ENCODE peak calls at places on chromosomes 1 and 21, in seven cellular contexts. T, X, O, S, N, V and B are unnamed samples.

GRCh38 chr1:27395441-27396195 is 3.2 kb downstream of the GPR3 start:
- DNase-seq in T (peak), X (peak), O (peak), S (no peak), N (peak), V (peak), B (peak)

GRCh38 chr1:10514490-10515235 is 39.9 kb downstream of the PEX14 start:
- DNase-seq in T (peak), X (peak), O (no peak), S (no peak), N (peak), V (peak), B (no peak)

GRCh38 chr1:111454859-111455641 is 5.8 kb downstream of the ATP5PB start:
- DNase-seq in T (no peak), X (no peak), O (no peak), S (no peak), N (no peak), V (no peak), B (no peak)

GRCh38 chr1:14500041-14500440 is 98.4 kb upstream of the KAZN start:
- DNase-seq in T (no peak), X (no peak), O (no peak), S (no peak), N (no peak), V (no peak), B (no peak)

GRCh38 chr21:37047079-37047478 is 25.8 kb downstream of the PIGP start:
- DNase-seq in T (peak), X (no peak), O (no peak), S (no peak), N (no peak), V (no peak), B (no peak)

GRCh38 chr1:241086686-241087085 is 270.3 kb downstream of the RGS7 start:
- DNase-seq in T (peak), X (no peak), O (no peak), S (no peak), N (no peak), V (no peak), B (no peak)

GRCh38 chr1:1597275-1597930 is 2.5 kb downstream of the FNDC10 start:
- DNase-seq in T (peak), X (peak), O (no peak), S (no peak), N (no peak), V (peak), B (no peak)

GRCh38 chr1:223683586-223684487 is 18.3 kb upstream of the CAPN8 start:
- DNase-seq in T (peak), X (peak), O (no peak), S (no peak), N (peak), V (peak), B (peak)

GRCh38 chr21:45972716-45973474 is 8.7 kb upstream of the COL6A1 start:
- DNase-seq in T (no peak), X (no peak), O (peak), S (no peak), N (peak), V (peak), B (peak)

GRCh38 chr1:202046748-202047708 is 36.6 kb downstream of the ELF3 start:
- DNase-seq in T (peak), X (no peak), O (no peak), S (no peak), N (no peak), V (no peak), B (no peak)

GRCh38 chr1:246193537-246193936 is 313.5 kb downstream of the SMYD3 start:
- DNase-seq in T (no peak), X (no peak), O (no peak), S (no peak), N (no peak), V (no peak), B (no peak)

GRCh38 chr1:2101946-2102345 is 51.7 kb downstream of the PRKCZ start:
- DNase-seq in T (no peak), X (no peak), O (no peak), S (no peak), N (no peak), V (no peak), B (no peak)

GRCh38 chr1:14539953-14540563 is 58.4 kb upstream of the KAZN start:
- DNase-seq in T (no peak), X (no peak), O (no peak), S (no peak), N (no peak), V (no peak), B (no peak)

GRCh38 chr1:111596499-111596898 is 23.1 kb upstream of the RAP1A start:
- DNase-seq in T (no peak), X (no peak), O (no peak), S (no peak), N (no peak), V (no peak), B (no peak)

GRCh38 chr21:33893917-33894316 is 21.7 kb downstream of the ATP5PO start:
- DNase-seq in T (no peak), X (no peak), O (no peak), S (no peak), N (no peak), V (peak), B (no peak)

GRCh38 chr1:18725231-18725895 is 94.7 kb downstream of the PAX7 start:
- DNase-seq in T (no peak), X (peak), O (no peak), S (no peak), N (no peak), V (no peak), B (no peak)

GRCh38 chr1:87706779-87707228 is 378.1 kb downstream of the LMO4 start:
- DNase-seq in T (no peak), X (no peak), O (no peak), S (no peak), N (peak), V (no peak), B (no peak)

GRCh38 chr1:182809414-182809957 is 19.9 kb downstream of the NPL start:
- DNase-seq in T (no peak), X (no peak), O (no peak), S (no peak), N (no peak), V (no peak), B (no peak)

GRCh38 chr1:66747500-66747899 is 4.8 kb upstream of the DYNLT5 start:
- DNase-seq in T (no peak), X (no peak), O (no peak), S (no peak), N (no peak), V (no peak), B (no peak)

GRCh38 chr21:37984416-37984815 is 68.2 kb upstream of the KCNJ6 start:
- DNase-seq in T (peak), X (no peak), O (no peak), S (no peak), N (no peak), V (no peak), B (no peak)

GRCh38 chr1:25834894-25835293 is 15.1 kb downstream of the MTFR1L start:
- DNase-seq in T (no peak), X (no peak), O (no peak), S (no peak), N (no peak), V (no peak), B (no peak)

GRCh38 chr21:45080639-45081414 is 6.4 kb downstream of the ADARB1 start:
- DNase-seq in T (no peak), X (no peak), O (peak), S (no peak), N (peak), V (peak), B (no peak)

GRCh38 chr1:41138549-41138948 is 103.6 kb downstream of the SCMH1 start:
- DNase-seq in T (no peak), X (no peak), O (no peak), S (no peak), N (no peak), V (no peak), B (no peak)

GRCh38 chr1:175572932-175573871 is 170.2 kb downstream of the TNR start:
- DNase-seq in T (no peak), X (no peak), O (no peak), S (peak), N (peak), V (peak), B (no peak)

GRCh38 chr1:10210841-10211804 is 753 bp downstream of the KIF1B start:
- DNase-seq in T (peak), X (peak), O (peak), S (peak), N (peak), V (peak), B (peak)

GRCh38 chr1:239354211-239354610 is 32.2 kb upstream of the CHRM3 start:
- DNase-seq in T (no peak), X (no peak), O (no peak), S (no peak), N (no peak), V (no peak), B (no peak)

GRCh38 chr1:165632491-165632890 is 1.5 kb downstream of the MGST3 start:
- DNase-seq in T (no peak), X (peak), O (no peak), S (no peak), N (no peak), V (no peak), B (no peak)

GRCh38 chr1:76005755-76006154 is 68.8 kb upstream of the ST6GALNAC3 start:
- DNase-seq in T (no peak), X (no peak), O (no peak), S (no peak), N (no peak), V (no peak), B (no peak)

GRCh38 chr1:41503507-41504125 is 19.1 kb upstream of the EDN2 start:
- DNase-seq in T (no peak), X (no peak), O (peak), S (no peak), N (no peak), V (no peak), B (peak)

GRCh38 chr1:26994772-26995625 is 1.5 kb downstream of the TRNP1 start:
- DNase-seq in T (no peak), X (no peak), O (no peak), S (no peak), N (no peak), V (no peak), B (no peak)

DNA sequence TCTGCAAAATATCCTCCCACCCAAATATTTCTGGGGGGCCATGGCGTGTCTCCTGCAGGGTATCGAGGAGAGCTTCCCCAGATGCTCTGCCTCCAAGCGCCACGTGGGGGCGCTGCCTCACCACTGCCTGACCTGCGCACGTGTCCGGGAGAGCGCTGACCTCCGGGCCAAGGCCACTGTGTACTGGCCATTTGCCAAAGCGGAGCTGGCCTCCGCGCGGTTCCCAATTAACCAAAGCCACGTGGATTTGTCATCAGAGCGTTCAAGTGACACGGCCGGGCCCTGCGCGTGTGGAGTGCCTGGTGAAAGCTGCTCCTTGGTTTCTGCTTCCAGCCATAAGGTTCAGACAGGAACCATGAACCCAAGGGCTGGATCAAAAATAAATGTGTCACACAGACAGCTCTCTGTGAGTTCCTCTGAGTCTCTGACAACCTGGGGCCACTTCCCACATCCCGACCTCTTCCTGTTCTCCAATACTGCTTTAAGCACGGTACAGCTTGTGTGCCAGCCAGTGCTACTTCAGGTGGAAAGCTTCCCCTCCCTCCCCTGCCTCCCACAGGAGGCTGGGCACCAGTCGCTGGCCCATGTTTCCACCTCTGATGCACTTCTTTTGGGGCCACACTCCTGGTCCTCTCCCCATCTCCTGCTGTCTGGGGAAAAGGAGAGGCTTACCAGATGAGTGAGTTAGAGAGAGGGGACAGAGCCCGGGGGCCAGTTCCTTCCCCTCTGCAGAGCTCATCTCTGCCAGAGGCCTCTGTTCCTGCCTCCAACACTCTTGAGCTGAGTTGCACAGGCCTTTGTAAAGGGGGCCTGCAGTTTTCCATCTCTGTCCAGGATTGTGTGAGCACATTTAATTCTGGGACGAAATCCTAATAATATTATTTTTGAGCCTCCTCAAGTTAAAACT is 26.1 kb downstream of the ZP4 start:
- DNase-seq in T (peak), X (peak), O (no peak), S (peak), N (peak), V (peak), B (no peak)
- TF ChIP-seq CTCF in T (peak), X (peak), O (peak), S (peak), N (peak), V (peak), B (peak)

GRCh38 chr1:214420833-214421232 is 130.6 kb downstream of the PTPN14 start:
- DNase-seq in T (no peak), X (no peak), O (no peak), S (no peak), N (no peak), V (no peak), B (no peak)

GRCh38 chr1:214422137-214422671 is 129.2 kb downstream of the PTPN14 start:
- DNase-seq in T (no peak), X (no peak), O (peak), S (no peak), N (peak), V (no peak), B (no peak)

GRCh38 chr1:214425101-214425500 is 126.3 kb downstream of the PTPN14 start:
- DNase-seq in T (no peak), X (no peak), O (no peak), S (no peak), N (no peak), V (no peak), B (no peak)

GRCh38 chr1:214420341-214420740 is 131.1 kb downstream of the PTPN14 start:
- DNase-seq in T (no peak), X (no peak), O (no peak), S (no peak), N (no peak), V (no peak), B (no peak)

GRCh38 chr1:214423045-214423444 is 128.4 kb downstream of the PTPN14 start:
- DNase-seq in T (no peak), X (no peak), O (no peak), S (no peak), N (no peak), V (no peak), B (no peak)
- H3K4me3 ChIP-seq in T (no peak), X (no peak), O (no peak), S (no peak), N (no peak), V (no peak), B (no peak)

DNA sequence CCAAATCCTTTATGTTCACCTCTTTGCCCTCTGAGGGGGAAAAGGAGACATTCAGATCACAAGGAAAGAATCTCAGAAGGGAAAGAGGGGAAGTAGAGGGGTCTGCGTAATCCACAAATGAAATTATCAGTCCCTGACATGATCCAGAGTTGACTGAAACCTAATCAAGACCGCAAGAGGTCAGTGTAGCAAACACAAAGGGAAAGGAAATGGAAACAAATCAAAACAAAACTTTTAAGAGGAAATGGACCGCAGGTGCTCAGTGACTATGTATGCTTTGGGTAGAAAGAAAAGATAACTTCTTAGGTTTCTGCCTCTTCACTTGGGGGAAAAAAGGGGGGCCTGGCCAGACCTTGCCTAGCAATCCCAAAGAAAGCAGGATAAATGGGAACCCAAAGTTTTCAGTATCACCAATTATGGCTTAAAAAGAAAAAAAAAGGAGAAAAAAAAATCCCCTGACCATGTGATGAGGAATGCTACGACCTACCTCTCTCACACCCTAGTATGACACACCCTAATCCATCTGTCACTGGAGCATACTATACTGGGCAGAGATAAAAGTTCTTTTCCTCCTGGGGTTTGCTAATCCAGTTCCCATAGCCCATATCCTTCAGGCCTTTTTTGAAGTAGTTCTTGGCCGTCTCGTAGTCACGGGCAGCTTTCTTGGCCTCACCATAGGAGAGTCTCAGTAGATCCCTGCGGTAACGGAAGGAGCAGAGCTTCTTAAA is 16.9 kb downstream of the CHRNB2 start:
- DNase-seq in T (no peak), X (no peak), O (no peak), S (no peak), N (peak), V (no peak), B (no peak)
- TF ChIP-seq CTCF in T (no peak), X (no peak), O (no peak), S (no peak), N (no peak), V (peak), B (no peak)

GRCh38 chr1:7230896-7231210 is 445.6 kb downstream of the CAMTA1 start:
- DNase-seq in T (no peak), X (no peak), O (no peak), S (no peak), N (no peak), V (no peak), B (no peak)
- H3K4me3 ChIP-seq in T (no peak), X (no peak), O (no peak), S (no peak), N (no peak), V (no peak), B (no peak)

GRCh38 chr1:195105773-195106172 is 1502.5 kb downstream of the KCNT2 start:
- DNase-seq in T (no peak), X (no peak), O (peak), S (no peak), N (no peak), V (no peak), B (no peak)

DNA sequence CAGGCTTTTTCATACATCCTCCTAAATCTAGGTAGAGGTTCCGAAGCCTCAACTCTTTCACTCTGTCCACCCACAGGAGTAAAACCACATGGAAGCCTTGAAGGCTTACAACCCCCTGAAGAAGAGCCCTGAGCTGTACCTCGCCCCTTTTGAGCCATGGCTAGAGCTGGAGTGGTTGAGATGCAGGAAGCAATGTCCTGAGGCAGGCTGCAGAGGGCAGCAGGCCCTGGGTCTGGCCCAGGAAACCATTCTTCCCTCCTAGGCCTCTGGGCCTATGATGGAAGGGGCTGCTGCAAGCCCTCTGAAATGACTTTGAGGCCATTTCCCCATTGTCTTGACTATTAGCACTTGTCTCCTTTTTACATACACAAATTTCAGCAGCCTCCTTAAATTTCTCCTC is 1503.0 kb downstream of the KCNT2 start:
- DNase-seq in T (no peak), X (no peak), O (no peak), S (no peak), N (no peak), V (no peak), B (no peak)
- TF ChIP-seq CTCF in T (no peak), X (no peak), O (no peak), S (no peak), N (no peak), V (peak), B (no peak)

GRCh38 chr1:100719490-100719889 is at the start of gene VCAM1:
- DNase-seq in T (no peak), X (peak), O (no peak), S (peak), N (peak), V (no peak), B (no peak)
- H3K4me3 ChIP-seq in T (no peak), X (peak), O (no peak), S (peak), N (peak), V (no peak), B (peak)

DNA sequence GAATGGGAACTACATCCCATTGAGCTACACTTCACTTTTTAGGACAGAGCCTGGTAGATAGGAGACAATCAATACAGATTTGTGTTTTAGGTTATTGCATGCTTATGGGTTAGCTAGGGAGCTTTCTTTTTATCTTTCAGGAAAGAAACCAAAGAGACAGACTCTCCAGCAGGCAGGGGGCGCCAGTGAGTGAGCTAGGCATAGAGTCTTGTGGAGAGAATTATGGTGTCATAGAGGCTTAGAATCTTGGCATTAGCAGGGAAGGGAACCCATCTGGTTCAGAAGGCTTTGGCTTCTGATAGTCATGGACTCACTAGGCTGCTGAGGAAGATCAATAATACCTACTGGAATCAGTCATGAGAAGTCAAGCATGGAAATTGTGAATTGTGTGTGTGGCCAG is at the start of gene SMCP:
- DNase-seq in T (peak), X (no peak), O (no peak), S (no peak), N (no peak), V (peak), B (no peak)
- TF ChIP-seq CTCF in T (no peak), X (no peak), O (no peak), S (no peak), N (no peak), V (peak), B (no peak)

GRCh38 chr1:230516890-230517289 is 90.8 kb upstream of the PGBD5 start:
- DNase-seq in T (no peak), X (no peak), O (no peak), S (no peak), N (no peak), V (no peak), B (no peak)

GRCh38 chr1:230515451-230516145 is 89.5 kb upstream of the PGBD5 start:
- DNase-seq in T (no peak), X (no peak), O (no peak), S (no peak), N (no peak), V (no peak), B (no peak)

GRCh38 chr1:230518511-230518910 is 92.4 kb upstream of the PGBD5 start:
- DNase-seq in T (no peak), X (no peak), O (no peak), S (no peak), N (no peak), V (no peak), B (no peak)

GRCh38 chr1:230517786-230518185 is 91.7 kb upstream of the PGBD5 start:
- DNase-seq in T (no peak), X (no peak), O (no peak), S (no peak), N (no peak), V (peak), B (no peak)

DNA sequence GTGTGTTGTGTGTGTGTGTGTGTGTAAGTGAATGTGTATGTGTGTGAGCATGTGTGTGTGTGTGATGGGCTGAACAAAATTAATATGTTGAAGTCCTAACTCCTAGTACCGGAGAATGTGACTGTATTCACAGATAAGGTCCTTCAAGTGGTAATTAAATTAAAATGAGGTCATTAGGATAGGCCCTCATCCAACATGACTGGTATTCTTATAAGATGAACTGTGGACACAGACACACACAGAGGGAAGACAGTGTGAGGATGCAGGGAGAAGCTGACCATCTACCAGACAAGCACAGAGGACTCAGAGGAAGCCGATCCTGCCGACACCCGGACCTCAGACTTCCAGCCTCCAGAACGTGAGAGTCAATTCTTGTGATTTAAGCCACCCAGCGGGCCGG is 91.2 kb upstream of the PGBD5 start:
- DNase-seq in T (no peak), X (no peak), O (no peak), S (no peak), N (no peak), V (no peak), B (no peak)
- H3K4me3 ChIP-seq in T (no peak), X (no peak), O (no peak), S (no peak), N (no peak), V (no peak), B (no peak)